ENCODE peak calls at places on chromosome 5, in nine cellular contexts. E is HCT116, I is K562, K is Panc1, H is GM12878, B is A549, Q is HL-60, R is HepG2, U is SK-N-SH. S is an unnamed sample.

GRCh38 chr5:56440871-56441740 is 208.0 kb upstream of the ANKRD55 start:
- DNase-seq in I (no peak), K (no peak), H (no peak), R (peak), E (no peak), B (peak), Q (peak), U (no peak), S (no peak)

GRCh38 chr5:130168211-130168610 is 263.9 kb downstream of the CHSY3 start:
- DNase-seq in U (no peak), I (no peak), R (no peak), K (no peak), H (no peak), B (no peak), E (no peak), Q (no peak), S (no peak)

GRCh38 chr5:135887447-135887864 is 8.2 kb downstream of the IL9 start:
- DNase-seq in B (peak), I (peak), Q (peak), H (peak), E (peak), K (peak), R (peak), U (peak), S (peak)

GRCh38 chr5:67799732-67800234 is 415.8 kb upstream of the PIK3R1 start:
- DNase-seq in B (no peak), U (no peak), R (peak), K (no peak), E (no peak), I (no peak), H (no peak), Q (no peak), S (no peak)

GRCh38 chr5:134526483-134527155 is 1.1 kb downstream of the JADE2 start:
- DNase-seq in B (no peak), I (peak), R (peak), E (peak), K (no peak), H (no peak), Q (peak), U (peak), S (peak)

GRCh38 chr5:150078802-150079654 is 7.3 kb downstream of the CSF1R start:
- DNase-seq in I (no peak), H (no peak), Q (no peak), U (peak), K (no peak), B (no peak), E (no peak), R (no peak), S (no peak)

GRCh38 chr5:79759436-79759835 is 69.8 kb downstream of the CMYA5 start:
- DNase-seq in R (no peak), H (no peak), Q (no peak), B (no peak), K (no peak), E (no peak), U (no peak), I (no peak), S (no peak)

GRCh38 chr5:131104169-131104775 is 60.8 kb downstream of the HINT1 start:
- DNase-seq in Q (peak), I (no peak), K (no peak), U (no peak), E (no peak), B (no peak), H (no peak), R (no peak), S (no peak)

GRCh38 chr5:31783762-31784161 is 144.8 kb downstream of the PDZD2 start:
- DNase-seq in Q (no peak), U (peak), R (no peak), H (no peak), K (no peak), I (no peak), E (no peak), B (no peak), S (no peak)

GRCh38 chr5:173911623-173912022 is 23.5 kb downstream of the CPEB4 start:
- DNase-seq in Q (no peak), K (no peak), E (no peak), R (no peak), B (no peak), I (no peak), H (no peak), U (no peak), S (no peak)

GRCh38 chr5:117414926-117415325 is 840.3 kb upstream of the SEMA6A start:
- DNase-seq in B (no peak), I (no peak), Q (no peak), K (no peak), R (no peak), H (no peak), U (no peak), E (no peak), S (no peak)

GRCh38 chr5:87266914-87267573 is 639 bp upstream of the RASA1 start:
- DNase-seq in R (no peak), U (no peak), H (no peak), K (no peak), Q (no peak), B (no peak), E (no peak), I (no peak), S (no peak)

GRCh38 chr5:132467292-132467984 is 23.1 kb downstream of the IRF1 start:
- DNase-seq in K (no peak), B (no peak), U (no peak), R (peak), I (no peak), H (peak), E (no peak), Q (no peak), S (no peak)

GRCh38 chr5:154614595-154614994 is 136.6 kb upstream of the HAND1 start:
- DNase-seq in H (no peak), R (no peak), B (no peak), I (no peak), U (no peak), K (no peak), E (no peak), Q (no peak), S (no peak)

GRCh38 chr5:56195016-56195415 is 38.1 kb downstream of the ANKRD55 start:
- DNase-seq in B (no peak), R (no peak), H (no peak), E (no peak), K (no peak), Q (no peak), I (no peak), U (no peak), S (no peak)

GRCh38 chr5:7878381-7878873 is 9.5 kb downstream of the MTRR start:
- DNase-seq in Q (peak), E (no peak), B (no peak), I (no peak), K (no peak), H (peak), U (no peak), R (peak), S (no peak)

GRCh38 chr5:154189256-154189818 is 1.2 kb upstream of the GALNT10 start:
- DNase-seq in K (no peak), U (peak), R (no peak), B (no peak), E (no peak), Q (no peak), H (no peak), I (no peak), S (peak)

GRCh38 chr5:74257645-74258328 is 382.7 kb downstream of the ENC1 start:
- DNase-seq in Q (peak), R (no peak), U (no peak), H (no peak), E (no peak), B (no peak), K (no peak), I (peak), S (peak)

GRCh38 chr5:169933127-169933526 is 47.2 kb downstream of the INSYN2B start:
- DNase-seq in K (no peak), E (no peak), R (no peak), U (peak), H (no peak), I (no peak), Q (no peak), B (no peak), S (no peak)

GRCh38 chr5:68746220-68747076 is 347.4 kb upstream of the SLC30A5 start:
- DNase-seq in E (no peak), Q (no peak), U (no peak), K (no peak), I (no peak), B (no peak), H (no peak), R (no peak), S (no peak)

GRCh38 chr5:33212900-33213299 is 227.9 kb upstream of the TARS1 start:
- DNase-seq in R (no peak), Q (no peak), I (no peak), K (no peak), U (no peak), H (no peak), B (no peak), E (no peak), S (no peak)

GRCh38 chr5:73565969-73566547 is 515 bp downstream of the UTP15 start:
- DNase-seq in U (no peak), H (no peak), I (no peak), E (no peak), Q (no peak), B (no peak), K (no peak), R (no peak), S (no peak)

GRCh38 chr5:3789519-3790193 is 194.0 kb downstream of the IRX1 start:
- DNase-seq in U (no peak), H (no peak), R (no peak), Q (no peak), B (no peak), I (no peak), E (no peak), K (no peak), S (peak)

GRCh38 chr5:149646564-149646963 is 65.3 kb downstream of the ARHGEF37 start:
- DNase-seq in U (peak), K (no peak), Q (no peak), H (no peak), E (no peak), R (no peak), B (no peak), I (peak), S (no peak)

GRCh38 chr5:82332889-82333619 is 54.9 kb upstream of the RPS23 start:
- DNase-seq in E (no peak), I (no peak), Q (no peak), K (no peak), U (no peak), B (no peak), H (no peak), R (no peak), S (no peak)

GRCh38 chr5:132489871-132490483 is 596 bp downstream of the IRF1 start:
- DNase-seq in U (peak), R (no peak), Q (no peak), H (no peak), B (peak), I (peak), K (no peak), E (no peak), S (peak)

GRCh38 chr5:42990892-42991291 is 49.2 kb downstream of the ANXA2R start:
- DNase-seq in Q (no peak), H (no peak), R (no peak), U (no peak), I (no peak), B (no peak), K (no peak), E (no peak), S (no peak)

GRCh38 chr5:26847041-26847736 is 191.2 kb downstream of the CDH9 start:
- DNase-seq in B (peak), Q (no peak), R (peak), H (no peak), E (no peak), U (no peak), I (no peak), K (peak), S (peak)

GRCh38 chr5:2886531-2886930 is 135.1 kb upstream of the IRX2 start:
- DNase-seq in Q (no peak), E (no peak), H (no peak), I (no peak), U (no peak), K (no peak), R (no peak), B (no peak), S (no peak)

GRCh38 chr5:171600736-171601265 is 181.4 kb downstream of the FGF18 start:
- DNase-seq in R (no peak), U (no peak), K (no peak), B (no peak), Q (peak), I (no peak), H (no peak), E (no peak), S (no peak)
- TF ChIP-seq REST in R (no peak), U (no peak), K (no peak), B (no peak), Q (peak), I (no peak), H (no peak), E (no peak), S (no peak)

DNA sequence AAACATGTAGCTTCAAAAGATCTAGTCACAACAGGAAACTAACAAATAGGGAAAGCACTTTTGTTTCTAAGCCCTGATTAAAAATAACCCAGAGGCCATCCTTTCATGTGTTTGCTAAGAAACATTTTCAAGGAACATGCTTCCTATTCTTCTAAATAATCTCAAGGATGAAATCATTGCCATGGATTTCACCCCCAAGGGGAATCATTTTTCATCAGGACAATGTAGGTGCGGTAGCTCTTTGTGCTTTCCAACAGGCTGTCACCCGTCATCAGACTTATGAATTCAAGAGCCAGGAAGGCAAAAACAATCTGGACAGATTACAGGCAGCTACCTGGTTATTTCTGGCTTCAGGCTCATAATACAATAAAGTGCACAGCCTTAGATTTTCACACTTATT is 20.0 kb downstream of the PCSK1 start:
- DNase-seq in K (no peak), I (no peak), Q (no peak), U (no peak), E (no peak), B (no peak), H (no peak), R (no peak), S (no peak)
- TF ChIP-seq REST in K (no peak), I (no peak), Q (no peak), U (no peak), E (no peak), B (no peak), H (no peak), R (no peak), S (no peak)

GRCh38 chr5:11596657-11597071 is 307.6 kb downstream of the CTNND2 start:
- DNase-seq in R (peak), I (no peak), U (no peak), E (no peak), H (no peak), K (no peak), Q (no peak), B (no peak), S (no peak)

GRCh38 chr5:11590475-11590874 is 313.8 kb downstream of the CTNND2 start:
- DNase-seq in I (no peak), Q (no peak), K (no peak), U (no peak), H (no peak), B (no peak), E (no peak), R (no peak), S (peak)

GRCh38 chr5:11595045-11595444 is 309.2 kb downstream of the CTNND2 start:
- DNase-seq in H (no peak), R (peak), B (no peak), I (no peak), Q (no peak), K (no peak), U (no peak), E (no peak), S (peak)

GRCh38 chr5:11599499-11599898 is 304.7 kb downstream of the CTNND2 start:
- DNase-seq in U (no peak), B (no peak), E (no peak), R (peak), K (no peak), Q (no peak), H (no peak), I (no peak), S (no peak)

GRCh38 chr5:11596185-11596584 is 308.1 kb downstream of the CTNND2 start:
- DNase-seq in H (no peak), E (no peak), U (no peak), R (no peak), I (no peak), K (no peak), Q (no peak), B (no peak), S (peak)
- TF ChIP-seq REST in H (no peak), E (no peak), U (no peak), R (no peak), I (no peak), K (no peak), Q (no peak), B (no peak), S (no peak)

GRCh38 chr5:176356179-176356566 is 5.4 kb downstream of the KIAA1191 start:
- DNase-seq in U (no peak), K (no peak), H (no peak), Q (no peak), I (no peak), R (no peak), B (no peak), E (no peak), S (no peak)

GRCh38 chr5:176350416-176350815 is 11.1 kb downstream of the KIAA1191 start:
- DNase-seq in U (no peak), I (no peak), H (no peak), R (no peak), E (no peak), Q (no peak), B (no peak), K (no peak), S (no peak)

GRCh38 chr5:176353533-176353932 is 8.0 kb downstream of the KIAA1191 start:
- DNase-seq in I (no peak), R (no peak), E (no peak), K (no peak), H (no peak), B (no peak), Q (no peak), U (no peak), S (no peak)

GRCh38 chr5:176355400-176356178 is 6.0 kb downstream of the KIAA1191 start:
- DNase-seq in U (no peak), Q (no peak), B (peak), I (no peak), H (no peak), E (no peak), R (no peak), K (no peak), S (peak)

DNA sequence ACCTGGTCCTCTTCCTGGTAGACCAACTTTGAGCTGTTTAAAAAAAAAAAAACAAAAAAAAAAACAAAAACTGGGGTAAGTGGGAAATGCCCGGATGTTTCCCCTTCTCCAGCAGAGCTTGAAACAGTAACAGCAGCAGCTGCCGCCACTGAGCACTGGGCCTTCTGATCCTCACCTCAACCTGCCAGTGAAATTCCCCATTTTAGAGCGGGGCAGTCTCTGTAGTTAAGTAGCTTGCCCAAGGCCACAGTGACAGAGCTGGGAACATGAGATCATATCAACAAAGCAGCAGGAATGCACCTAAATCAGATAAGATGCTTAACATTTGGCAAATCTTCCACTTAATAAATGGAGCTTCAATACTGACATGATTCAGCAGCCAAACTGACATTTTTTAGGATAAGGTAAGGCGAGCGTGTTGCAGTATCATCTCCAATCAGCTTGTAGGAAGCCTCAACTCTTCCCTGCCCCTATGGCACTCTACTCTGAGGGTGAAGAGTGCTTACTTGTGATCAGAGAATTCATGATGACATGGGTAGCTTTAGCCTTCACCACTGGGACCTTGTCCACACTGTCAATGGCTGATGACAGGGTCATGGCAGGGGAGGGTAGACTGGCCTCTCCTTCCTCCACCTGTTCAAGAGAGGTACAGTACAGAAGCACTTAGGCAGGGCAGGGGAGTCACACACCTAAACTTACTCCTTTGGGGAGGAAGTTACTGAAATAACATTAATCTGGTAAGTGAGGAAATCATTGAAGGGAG is 9.3 kb downstream of the KIAA1191 start:
- DNase-seq in Q (no peak), H (peak), E (no peak), I (no peak), B (no peak), K (no peak), U (no peak), R (no peak), S (no peak)
- TF ChIP-seq REST in Q (no peak), H (no peak), E (no peak), I (no peak), B (no peak), K (no peak), U (no peak), R (no peak), S (no peak)

GRCh38 chr5:88877826-88878225 is 5.2 kb downstream of the MEF2C start:
- DNase-seq in Q (no peak), R (no peak), U (no peak), H (no peak), I (no peak), E (no peak), B (no peak), K (no peak), S (no peak)
- TF ChIP-seq REST in Q (no peak), R (no peak), U (no peak), H (no peak), I (no peak), E (no peak), B (no peak), K (no peak), S (no peak)

S was measured in GM23338.